ENCODE peak calls at places on chromosomes 6 and 20, in eight cellular contexts. U is aorta, I is choroid plexus epithelial cell, Q is adrenal gland, M is fibroblast of lung, V is psoas muscle, K is AG09309, P is stomach. X is an unnamed sample.

GRCh38 chr6:26571592-26572296 is 25.0 kb upstream of the ABT1 start:
- DNase-seq in U (peak), I (peak), Q (peak), M (peak), V (no peak), K (no peak), P (no peak), X (peak)

GRCh38 chr6:32432050-32432450 is 7.6 kb upstream of the HLA-DRA start:
- DNase-seq in U (no peak), I (peak), Q (no peak), M (peak), V (no peak), K (no peak), P (no peak), X (no peak)

GRCh38 chr6:84773431-84774173 is 9.2 kb upstream of the TBX18 start:
- DNase-seq in U (peak), I (peak), Q (no peak), M (no peak), V (peak), K (no peak), P (no peak), X (no peak)

GRCh38 chr6:22829070-22829469 is 259.7 kb downstream of the HDGFL1 start:
- DNase-seq in U (no peak), I (no peak), Q (no peak), M (no peak), V (no peak), K (no peak), P (no peak), X (no peak)

GRCh38 chr20:33812673-33813462 is 1.7 kb downstream of the CHMP4B start:
- DNase-seq in U (no peak), I (peak), Q (no peak), M (no peak), V (no peak), K (no peak), P (no peak), X (no peak)

GRCh38 chr20:57394087-57395082 is 3.2 kb downstream of the RBM38 start:
- DNase-seq in U (peak), I (no peak), Q (no peak), M (no peak), V (peak), K (no peak), P (no peak), X (no peak)

GRCh38 chr6:15110721-15111354 is 135.0 kb upstream of the JARID2 start:
- DNase-seq in U (no peak), I (no peak), Q (no peak), M (no peak), V (no peak), K (no peak), P (no peak), X (no peak)

GRCh38 chr6:132364249-132364648 is 37.0 kb downstream of the MOXD1 start:
- DNase-seq in U (no peak), I (no peak), Q (no peak), M (no peak), V (no peak), K (no peak), P (no peak), X (no peak)

GRCh38 chr6:141488466-141488865 is 644.3 kb upstream of the GJE1 start:
- DNase-seq in U (no peak), I (peak), Q (no peak), M (no peak), V (no peak), K (no peak), P (no peak), X (no peak)

GRCh38 chr6:27630727-27631613 is 158.1 kb upstream of the ZNF184 start:
- DNase-seq in U (no peak), I (peak), Q (no peak), M (peak), V (no peak), K (no peak), P (no peak), X (peak)

GRCh38 chr6:119318176-119318575 is 31.4 kb downstream of the MAN1A1 start:
- DNase-seq in U (no peak), I (no peak), Q (no peak), M (no peak), V (no peak), K (no peak), P (no peak), X (no peak)

GRCh38 chr20:669573-669972 is 6.0 kb downstream of the SCRT2 start:
- DNase-seq in U (no peak), I (no peak), Q (no peak), M (no peak), V (no peak), K (no peak), P (no peak), X (no peak)

GRCh38 chr6:33424855-33425667 is 5.2 kb downstream of the SYNGAP1 start:
- DNase-seq in U (no peak), I (no peak), Q (no peak), M (no peak), V (no peak), K (no peak), P (no peak), X (peak)

GRCh38 chr6:16583151-16583762 is 178.0 kb downstream of the ATXN1 start:
- DNase-seq in U (no peak), I (no peak), Q (no peak), M (no peak), V (peak), K (no peak), P (no peak), X (no peak)

GRCh38 chr6:64083261-64083660 is 447.7 kb downstream of the PHF3 start:
- DNase-seq in U (no peak), I (no peak), Q (no peak), M (no peak), V (no peak), K (no peak), P (no peak), X (no peak)

GRCh38 chr6:1424306-1424927 is 35.0 kb downstream of the FOXF2 start:
- DNase-seq in U (no peak), I (peak), Q (peak), M (peak), V (no peak), K (no peak), P (peak), X (peak)

GRCh38 chr20:835220-836045 is 1.9 kb downstream of the FAM110A start:
- DNase-seq in U (no peak), I (no peak), Q (peak), M (no peak), V (peak), K (no peak), P (peak), X (peak)

GRCh38 chr20:21640556-21640955 is 64.9 kb upstream of the PAX1 start:
- DNase-seq in U (no peak), I (no peak), Q (no peak), M (no peak), V (no peak), K (no peak), P (no peak), X (peak)

GRCh38 chr6:105981888-105982358 is 104.2 kb upstream of the PRDM1 start:
- DNase-seq in U (no peak), I (no peak), Q (no peak), M (no peak), V (no peak), K (no peak), P (no peak), X (no peak)
- H3K4me3 ChIP-seq in U (no peak), I (peak), Q (no peak), M (peak), V (peak), K (no peak), P (peak), X (no peak)

DNA sequence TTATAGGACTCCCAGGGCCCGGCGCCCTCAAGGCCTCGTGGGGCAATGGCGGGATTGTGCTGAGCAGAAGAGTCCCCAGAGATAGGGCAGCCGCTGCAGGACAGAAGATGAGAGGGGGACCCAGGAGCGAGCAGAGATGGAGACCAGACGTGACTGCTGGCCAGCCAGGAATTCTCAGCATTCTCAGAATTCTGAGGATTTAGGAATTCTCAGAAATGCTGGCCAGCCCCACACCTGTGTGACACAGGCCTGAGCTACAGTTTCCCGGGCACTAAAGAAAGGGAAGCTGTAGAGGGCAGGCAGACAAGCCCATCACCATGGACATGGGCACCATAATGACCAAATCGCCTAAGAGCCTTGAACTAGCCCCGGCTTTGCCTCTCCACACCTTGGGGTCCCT is 186.2 kb upstream of the CDH4 start:
- DNase-seq in U (no peak), I (no peak), Q (no peak), M (no peak), V (no peak), K (no peak), P (no peak), X (no peak)
- H3K4me3 ChIP-seq in U (no peak), I (no peak), Q (no peak), M (no peak), V (no peak), K (no peak), P (no peak), X (no peak)

GRCh38 chr6:128580224-128581110 is 60.1 kb upstream of the PTPRK start:
- DNase-seq in U (no peak), I (no peak), Q (no peak), M (no peak), V (no peak), K (no peak), P (no peak), X (no peak)
- H3K4me3 ChIP-seq in U (no peak), I (no peak), Q (no peak), M (no peak), V (no peak), K (no peak), P (no peak), X (no peak)

GRCh38 chr20:50646483-50646996 is 44.8 kb downstream of the RIPOR3 start:
- DNase-seq in U (no peak), I (peak), Q (no peak), M (peak), V (no peak), K (peak), P (no peak), X (no peak)

GRCh38 chr20:50636601-50637539 is 54.5 kb downstream of the RIPOR3 start:
- DNase-seq in U (no peak), I (peak), Q (no peak), M (peak), V (no peak), K (no peak), P (no peak), X (peak)

GRCh38 chr20:50645253-50646068 is 45.9 kb downstream of the RIPOR3 start:
- DNase-seq in U (peak), I (peak), Q (peak), M (peak), V (peak), K (peak), P (peak), X (no peak)

GRCh38 chr20:50642288-50642803 is 49.0 kb downstream of the RIPOR3 start:
- DNase-seq in U (no peak), I (peak), Q (no peak), M (no peak), V (no peak), K (no peak), P (no peak), X (no peak)
- H3K4me3 ChIP-seq in U (no peak), I (no peak), Q (no peak), M (no peak), V (no peak), K (no peak), P (no peak), X (no peak)

DNA sequence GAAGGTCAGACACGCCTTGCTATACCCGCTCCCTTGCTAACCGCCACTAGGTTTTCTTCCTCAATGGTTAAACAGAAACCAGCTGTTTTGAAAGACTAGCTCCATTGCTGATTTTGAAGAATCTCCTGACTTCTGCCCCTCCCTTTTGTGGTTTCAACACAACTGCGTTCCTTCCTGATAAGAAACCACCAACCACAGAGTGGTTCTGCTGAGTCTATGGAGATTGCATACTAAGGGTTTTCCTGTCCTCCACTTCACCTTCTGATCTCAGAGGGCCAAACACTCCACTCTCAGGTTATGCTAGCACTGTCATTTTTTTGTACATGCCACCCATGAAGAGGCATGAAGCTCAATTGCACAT is 207.9 kb downstream of the MYLK4 start:
- DNase-seq in U (no peak), I (peak), Q (no peak), M (peak), V (no peak), K (peak), P (no peak), X (no peak)
- H3K4me3 ChIP-seq in U (no peak), I (no peak), Q (no peak), M (no peak), V (no peak), K (no peak), P (no peak), X (no peak)

DNA sequence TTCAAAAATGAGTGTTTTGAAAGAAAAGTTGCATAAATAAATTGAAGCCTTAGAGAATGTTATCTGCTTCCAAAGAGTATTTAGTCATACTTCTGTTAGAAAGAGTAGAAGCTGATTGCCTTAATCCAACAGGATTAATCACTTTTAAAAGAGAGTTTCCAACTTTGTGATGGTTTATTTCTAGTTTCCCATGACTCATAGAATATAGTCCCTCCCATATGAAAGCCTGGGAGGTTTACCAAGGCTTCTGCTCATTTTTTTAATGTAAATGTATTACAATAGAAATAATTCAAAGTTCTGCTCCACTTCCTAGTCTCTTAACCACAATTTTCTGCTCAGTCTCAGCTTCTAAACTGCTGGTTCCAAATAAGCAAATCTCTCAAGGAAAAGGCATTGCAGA is 118.0 kb upstream of the IRAK1BP1 start:
- DNase-seq in U (no peak), I (no peak), Q (no peak), M (peak), V (no peak), K (no peak), P (no peak), X (no peak)
- H3K4me3 ChIP-seq in U (no peak), I (no peak), Q (no peak), M (no peak), V (no peak), K (no peak), P (no peak), X (no peak)

DNA sequence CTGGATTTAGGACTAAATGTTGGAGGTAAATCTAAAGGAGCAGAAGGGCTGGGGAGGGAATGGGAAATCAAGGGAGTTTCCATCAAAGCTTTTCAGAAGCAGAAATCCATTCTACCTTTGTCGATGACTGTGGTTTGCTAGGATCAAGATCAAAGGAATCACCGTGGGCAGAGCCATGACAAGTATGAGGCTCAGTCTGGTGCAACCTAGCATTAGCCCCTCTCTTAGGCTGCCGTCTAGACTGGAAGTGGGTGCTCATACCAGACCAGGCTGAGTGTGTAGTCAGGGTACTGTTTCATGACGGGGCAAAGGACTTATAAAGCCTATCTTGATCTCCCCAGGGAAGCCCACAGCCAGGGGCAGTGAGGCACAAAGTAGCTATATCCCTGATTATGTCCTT is 120.5 kb downstream of the BMP2 start:
- DNase-seq in U (no peak), I (no peak), Q (no peak), M (no peak), V (no peak), K (no peak), P (no peak), X (no peak)
- H3K4me3 ChIP-seq in U (no peak), I (no peak), Q (no peak), M (no peak), V (no peak), K (no peak), P (no peak), X (no peak)

DNA sequence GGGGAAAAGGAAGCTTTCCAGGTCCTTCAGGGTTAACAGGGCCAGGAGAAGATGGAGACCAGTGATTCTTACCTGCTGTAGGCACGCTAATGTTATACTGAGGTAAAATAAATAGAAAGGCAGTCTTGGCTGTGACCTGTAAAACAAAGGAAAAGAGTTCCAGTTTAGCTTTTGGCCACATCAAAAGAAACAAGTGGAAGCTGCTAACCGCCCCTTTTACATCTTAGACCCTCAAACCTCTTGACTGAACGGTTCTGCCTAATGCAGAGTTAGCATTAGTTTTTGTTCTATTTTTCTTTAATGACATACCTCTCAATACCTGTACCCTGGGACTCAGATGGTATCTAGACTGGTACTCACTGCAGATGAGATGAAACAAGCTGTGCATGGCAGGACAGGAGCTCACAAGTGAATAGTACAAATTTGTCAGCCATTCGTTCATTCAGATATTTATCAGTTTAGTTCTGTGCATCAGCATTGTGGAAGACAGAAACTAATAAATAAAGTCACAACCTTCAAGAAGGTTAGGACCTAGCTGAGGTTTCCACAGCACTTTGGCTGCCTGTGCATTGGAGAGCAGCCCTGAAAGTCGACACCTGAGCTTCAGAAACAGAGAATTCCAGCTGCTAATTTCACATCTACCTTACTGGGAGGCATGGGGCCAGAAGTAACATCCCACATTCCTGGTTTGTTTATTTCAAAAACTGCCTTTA is 41.0 kb downstream of the TRAM2 start:
- DNase-seq in U (no peak), I (no peak), Q (no peak), M (no peak), V (no peak), K (no peak), P (no peak), X (no peak)
- H3K4me3 ChIP-seq in U (no peak), I (no peak), Q (no peak), M (no peak), V (no peak), K (no peak), P (no peak), X (no peak)

GRCh38 chr6:43493833-43494232 is 16.3 kb downstream of the LRRC73 start:
- DNase-seq in U (no peak), I (no peak), Q (no peak), M (no peak), V (no peak), K (no peak), P (no peak), X (no peak)

GRCh38 chr6:43493230-43493629 is 15.9 kb downstream of the TJAP1 start:
- DNase-seq in U (no peak), I (no peak), Q (no peak), M (no peak), V (no peak), K (no peak), P (no peak), X (no peak)

GRCh38 chr6:43492673-43493072 is 15.3 kb downstream of the TJAP1 start:
- DNase-seq in U (no peak), I (peak), Q (no peak), M (peak), V (no peak), K (no peak), P (no peak), X (no peak)

GRCh38 chr6:43490523-43490939 is 13.2 kb downstream of the TJAP1 start:
- DNase-seq in U (no peak), I (no peak), Q (no peak), M (no peak), V (no peak), K (no peak), P (no peak), X (no peak)

GRCh38 chr6:43491750-43492661 is 14.6 kb downstream of the TJAP1 start:
- DNase-seq in U (peak), I (peak), Q (peak), M (peak), V (peak), K (no peak), P (peak), X (peak)
- H3K4me3 ChIP-seq in U (no peak), I (no peak), Q (no peak), M (no peak), V (peak), K (peak), P (no peak), X (no peak)

GRCh38 chr20:46172961-46173536 is 54.9 kb downstream of the CD40 start:
- DNase-seq in U (no peak), I (no peak), Q (no peak), M (no peak), V (no peak), K (no peak), P (no peak), X (no peak)

GRCh38 chr20:46175127-46175494 is 57.0 kb downstream of the CD40 start:
- DNase-seq in U (no peak), I (no peak), Q (no peak), M (no peak), V (no peak), K (no peak), P (no peak), X (no peak)

GRCh38 chr20:46172455-46172854 is 54.3 kb downstream of the CD40 start:
- DNase-seq in U (peak), I (no peak), Q (no peak), M (no peak), V (no peak), K (no peak), P (no peak), X (no peak)

GRCh38 chr20:46173652-46174468 is 55.7 kb downstream of the CD40 start:
- DNase-seq in U (peak), I (no peak), Q (no peak), M (no peak), V (no peak), K (no peak), P (no peak), X (no peak)

DNA sequence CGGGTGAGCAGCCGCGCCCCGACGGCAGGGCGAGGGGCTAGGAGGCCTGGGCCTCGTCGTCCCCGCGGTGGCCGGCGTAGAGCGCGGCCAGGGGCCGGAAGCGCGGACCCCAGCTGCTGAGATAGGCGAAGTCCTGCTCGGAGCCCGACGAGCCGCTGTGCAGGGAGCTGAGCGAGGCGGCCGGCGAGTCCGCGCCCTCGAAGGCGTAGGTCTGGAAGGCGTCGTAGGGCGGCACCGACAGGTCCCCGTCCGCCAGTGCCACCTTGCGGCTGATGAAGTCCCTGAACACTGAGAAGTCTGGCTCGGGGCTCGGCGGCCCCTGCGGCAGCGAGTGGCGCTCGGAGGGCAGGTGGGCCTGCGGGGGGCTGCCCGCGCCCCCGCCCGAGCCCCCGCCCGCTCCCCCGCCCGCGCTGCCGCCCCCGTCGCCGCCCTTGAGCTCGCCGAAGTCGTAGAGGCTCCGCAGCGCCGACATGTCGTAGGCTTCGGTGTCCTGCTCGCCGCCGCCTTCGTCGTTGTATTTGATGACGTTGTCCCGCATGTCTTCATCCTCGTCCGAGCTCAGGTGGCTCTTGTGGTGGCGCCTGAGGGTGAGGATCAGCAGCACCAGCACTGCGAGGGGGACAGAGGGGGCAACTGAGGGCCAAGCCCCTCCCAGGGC is 56.5 kb downstream of the CD40 start:
- DNase-seq in U (peak), I (peak), Q (peak), M (peak), V (peak), K (no peak), P (peak), X (peak)
- H3K4me3 ChIP-seq in U (no peak), I (no peak), Q (no peak), M (no peak), V (no peak), K (no peak), P (peak), X (no peak)

X was measured in thyroid gland.